ENCODE peak calls at places on chromosomes 3 and 15, in seven cellular contexts. K is IMR-90, A is pancreas, V is tibial nerve, H is sigmoid colon, I is astrocyte, X is psoas muscle. U is an unnamed sample.

GRCh38 chr15:79903137-79903536 is 6.3 kb upstream of the MTHFS start:
- DNase-seq in X (no peak), I (no peak), K (no peak), A (no peak), H (no peak), V (no peak), U (no peak)

GRCh38 chr3:52120576-52121458 is 33.4 kb downstream of the POC1A start:
- DNase-seq in V (no peak), H (peak; percentile 47), X (peak; percentile 35), K (no peak), A (no peak), I (no peak), U (no peak)

GRCh38 chr3:150546226-150547044 is at the start of the genes EIF2A and SERP1:
- DNase-seq in K (peak; percentile 99), A (peak; percentile 99), X (peak; percentile 100), I (peak; percentile 97), V (peak; percentile 96), H (peak; percentile 99), U (peak; percentile 100)

GRCh38 chr15:49460411-49460941 is 37.4 kb downstream of the FGF7 start:
- DNase-seq in I (no peak), A (no peak), H (no peak), X (no peak), K (no peak), V (no peak), U (peak; percentile 71)

GRCh38 chr3:52062499-52062898 is 6.1 kb upstream of the DUSP7 start:
- DNase-seq in H (no peak), A (no peak), K (peak; percentile 90), X (peak; percentile 69), I (peak; percentile 85), V (no peak), U (peak; percentile 68)

GRCh38 chr15:70181626-70182255 is 84.0 kb upstream of the TLE3 start:
- DNase-seq in V (no peak), X (no peak), K (no peak), A (no peak), H (peak; percentile 3), I (no peak), U (no peak)

GRCh38 chr3:111947179-111947727 is 31.6 kb upstream of the ABHD10 start:
- DNase-seq in I (peak; percentile 79), H (no peak), V (no peak), K (peak; percentile 75), A (no peak), X (no peak), U (no peak)

GRCh38 chr3:139117136-139117675 is 72.5 kb upstream of the PRR23C start:
- DNase-seq in V (no peak), A (no peak), H (no peak), I (peak; percentile 33), K (peak; percentile 76), X (no peak), U (peak; percentile 38)

GRCh38 chr3:112128843-112129727 is 4.0 kb downstream of the GCSAM start:
- DNase-seq in K (peak; percentile 75), V (no peak), X (no peak), H (no peak), I (peak; percentile 4), A (no peak), U (peak; percentile 88)

GRCh38 chr15:80093854-80094418 is 34.5 kb downstream of the ZFAND6 start:
- DNase-seq in I (peak; percentile 51), X (peak; percentile 75), K (no peak), H (peak; percentile 82), V (no peak), A (peak; percentile 66), U (no peak)

GRCh38 chr3:52222319-52223221 is 2.9 kb downstream of the TLR9 start:
- DNase-seq in X (no peak), V (no peak), K (no peak), H (no peak), I (no peak), A (no peak), U (no peak)

GRCh38 chr15:32722126-32722525 is 4.3 kb downstream of the GREM1 start:
- DNase-seq in I (no peak), X (no peak), A (no peak), H (no peak), V (no peak), K (peak; percentile 55), U (peak; percentile 28)

GRCh38 chr3:120931593-120931992 is 23.6 kb downstream of the STXBP5L start:
- DNase-seq in K (no peak), H (no peak), X (no peak), V (no peak), A (no peak), I (no peak), U (no peak)

GRCh38 chr15:57345584-57345983 is 30.7 kb upstream of the CGNL1 start:
- DNase-seq in I (no peak), X (no peak), V (no peak), A (no peak), H (no peak), K (no peak), U (no peak)

GRCh38 chr3:127012091-127012490 is 29.2 kb downstream of the PLXNA1 start:
- DNase-seq in I (peak; percentile 25), K (peak; percentile 5), X (no peak), V (no peak), H (no peak), A (no peak), U (no peak)

GRCh38 chr15:20645956-20646355 is 104.4 kb upstream of the GOLGA6L6 start:
- DNase-seq in A (no peak), X (peak; percentile 56), V (peak; percentile 43), I (no peak), H (peak; percentile 73), K (no peak), U (no peak)

GRCh38 chr3:35718921-35719320 is 79.6 kb downstream of the ARPP21 start:
- DNase-seq in H (no peak), V (no peak), A (no peak), X (no peak), I (no peak), K (no peak), U (no peak)

GRCh38 chr3:182052360-182052759 is 340.6 kb downstream of the SOX2 start:
- DNase-seq in H (no peak), K (no peak), I (no peak), A (no peak), V (no peak), X (no peak), U (no peak)

GRCh38 chr3:157920804-157921203 is 185.4 kb downstream of the SHOX2 start:
- DNase-seq in X (no peak), K (no peak), V (no peak), H (no peak), I (no peak), A (no peak), U (no peak)

GRCh38 chr15:87619161-87619960 is 637.2 kb downstream of the NTRK3 start:
- DNase-seq in K (peak; percentile 44), X (no peak), A (no peak), I (peak; percentile 95), H (no peak), V (no peak), U (peak; percentile 65)

GRCh38 chr3:43796041-43796596 is 105.4 kb downstream of the ABHD5 start:
- DNase-seq in H (no peak), I (no peak), A (no peak), X (no peak), V (no peak), K (no peak), U (peak; percentile 15)

GRCh38 chr3:47266709-47267489 is 15.7 kb downstream of the KIF9 start:
- DNase-seq in I (peak; percentile 91), K (peak; percentile 96), A (peak; percentile 50), X (peak; percentile 90), H (peak; percentile 89), V (peak; percentile 87), U (peak; percentile 91)

GRCh38 chr15:51269496-51269895 is 68.9 kb downstream of the CYP19A1 start:
- DNase-seq in A (no peak), X (no peak), I (no peak), V (no peak), K (no peak), H (no peak), U (no peak)

GRCh38 chr3:183958775-183959174 is 58.9 kb downstream of the ABCC5 start:
- DNase-seq in V (no peak), I (no peak), X (no peak), H (no peak), K (no peak), A (no peak), U (no peak)

GRCh38 chr3:22608093-22608492 is 595.0 kb upstream of the UBE2E2 start:
- DNase-seq in K (no peak), V (no peak), I (no peak), X (no peak), A (no peak), H (no peak), U (no peak)

GRCh38 chr15:67018451-67018850 is 47.0 kb upstream of the SMAD3 start:
- DNase-seq in I (no peak), V (no peak), H (no peak), X (no peak), K (no peak), A (no peak), U (no peak)

GRCh38 chr15:48565560-48566482 is 79.7 kb downstream of the FBN1 start:
- DNase-seq in K (peak; percentile 91), X (no peak), H (no peak), A (no peak), I (peak; percentile 83), V (no peak), U (peak; percentile 92)

GRCh38 chr3:105805402-105805801 is 63.4 kb downstream of the CBLB start:
- DNase-seq in K (no peak), X (no peak), V (no peak), A (no peak), H (no peak), I (no peak), U (no peak)
- H3K4me1 ChIP-seq in K (peaks cover 2% of the 10 kb centered on the region), X (peaks cover 56% of the 10 kb centered on the region), V (peaks cover 37% of the 10 kb centered on the region), A (peaks cover 11% of the 10 kb centered on the region), H (peaks cover 22% of the 10 kb centered on the region), I (peaks cover 2% of the 10 kb centered on the region), U (peaks cover 41% of the 10 kb centered on the region)

DNA sequence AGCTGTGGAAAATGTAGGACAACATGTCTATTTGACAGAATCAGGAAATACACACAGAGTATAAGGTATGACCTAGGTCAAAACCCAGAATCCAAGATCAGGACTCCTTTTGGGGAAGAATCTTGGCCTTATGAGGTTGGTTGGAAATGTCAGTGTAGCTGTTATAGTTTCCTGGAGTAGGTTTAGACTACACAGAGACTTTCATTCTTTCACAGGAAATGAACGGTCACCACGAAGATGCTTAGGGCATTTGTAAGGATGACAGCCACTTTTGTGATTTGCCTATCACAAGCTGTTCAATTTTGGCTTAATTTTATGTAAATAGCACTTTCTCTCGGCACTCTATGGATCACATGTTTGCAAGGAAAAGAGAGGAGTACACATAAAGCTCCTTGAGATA is 18.6 kb upstream of the ZBTB20 start:
- DNase-seq in K (peak; percentile 13), I (no peak), H (no peak), V (no peak), X (no peak), A (no peak), U (no peak)
- H3K9me3 ChIP-seq in K (no peaks in the 10 kb centered on the region), I (no peaks in the 10 kb centered on the region), H (no peaks in the 10 kb centered on the region), V (no peaks in the 10 kb centered on the region), X (no peaks in the 10 kb centered on the region), A (no peaks in the 10 kb centered on the region), U (no peaks in the 10 kb centered on the region)

DNA sequence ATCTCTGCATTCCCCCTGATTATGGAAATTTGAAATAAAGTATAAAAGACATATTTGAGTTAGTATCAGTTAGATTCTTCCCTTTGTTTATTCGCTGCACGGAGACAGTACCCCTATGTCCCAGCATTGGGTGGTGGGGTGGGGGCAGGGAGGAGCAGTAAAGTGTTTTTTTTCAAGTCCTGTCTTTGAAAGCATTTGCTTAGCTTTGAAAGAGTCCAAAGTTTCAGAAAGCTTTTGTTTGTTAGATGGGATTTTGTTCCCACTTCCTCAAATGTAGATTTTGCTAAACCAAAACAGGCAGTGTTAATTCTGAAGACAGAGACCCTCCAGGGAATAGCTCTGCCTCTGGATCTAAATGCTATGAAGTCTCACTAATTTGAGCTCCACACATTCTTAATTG is 114.7 kb upstream of the KCNAB1 start:
- DNase-seq in V (no peak), X (no peak), H (no peak), A (no peak), I (no peak), K (no peak), U (no peak)
- H3K4me3 ChIP-seq in V (no peak overlapping the region), X (no peak overlapping the region), H (no peak overlapping the region), A (no peak overlapping the region), I (no peak overlapping the region), K (no peak overlapping the region), U (no peak overlapping the region)

GRCh38 chr3:12367346-12367745 is 78.5 kb downstream of the PPARG start:
- DNase-seq in A (no peak), X (no peak), H (no peak), I (no peak), K (no peak), V (no peak), U (no peak)
- H3K4me1 ChIP-seq in A (no peaks in the 10 kb centered on the region), X (no peaks in the 10 kb centered on the region), H (no peaks in the 10 kb centered on the region), I (no peaks in the 10 kb centered on the region), K (peaks cover 8% of the 10 kb centered on the region), V (no peaks in the 10 kb centered on the region), U (peaks cover 41% of the 10 kb centered on the region)